ENCODE peak calls at places on chromosomes 16 and 17, in seven cellular contexts. X is H1, O is transverse colon, A is A549, Z is stomach, B is tibial nerve, U is ovary. M is an unnamed sample.
A peak's percentile ranks its signal among the peaks of the same experiment; 100 is the strongest.

GRCh38 chr16:31277659-31278260 is 18.0 kb downstream of the ITGAM start:
- DNase-seq in B (no peak), A (no peak), Z (no peak), U (no peak), O (no peak), X (no peak), M (no peak)

GRCh38 chr17:50210249-50211225 is 9.1 kb upstream of the COL1A1 start:
- DNase-seq in Z (no peak), O (peak; percentile 65), X (peak; percentile 67), U (peak; percentile 90), B (peak; percentile 15), A (peak; percentile 85), M (peak; percentile 65)

GRCh38 chr16:54285414-54286066 is 1.0 kb downstream of the IRX3 start:
- DNase-seq in U (peak; percentile 32), B (no peak), Z (peak; percentile 56), X (no peak), O (no peak), A (no peak), M (peak; percentile 86)

GRCh38 chr17:29929006-29929543 is 953 bp downstream of the SSH2 start:
- DNase-seq in X (peak; percentile 53), O (peak; percentile 56), Z (peak; percentile 43), U (no peak), A (no peak), B (no peak), M (no peak)

GRCh38 chr17:5788266-5788900 is 204.1 kb upstream of the NLRP1 start:
- DNase-seq in U (no peak), X (no peak), O (no peak), Z (no peak), A (no peak), B (no peak), M (no peak)

GRCh38 chr17:61284174-61284573 is 115.5 kb upstream of the TBX2 start:
- DNase-seq in U (no peak), O (no peak), X (no peak), A (no peak), Z (no peak), B (no peak), M (no peak)

GRCh38 chr17:81166033-81166472 is at the start of gene AATK:
- DNase-seq in U (no peak), B (no peak), Z (no peak), O (no peak), X (no peak), A (no peak), M (no peak)

GRCh38 chr17:16085066-16085699 is 85.6 kb downstream of the TTC19 start:
- DNase-seq in B (no peak), X (no peak), A (no peak), U (no peak), O (no peak), Z (no peak), M (no peak)

GRCh38 chr17:17027442-17028058 is 14.7 kb upstream of the MPRIP start:
- DNase-seq in U (no peak), B (no peak), A (no peak), O (no peak), Z (no peak), X (no peak), M (no peak)

GRCh38 chr16:85173981-85174751 is 61.9 kb upstream of the CIBAR2 start:
- DNase-seq in X (no peak), B (no peak), U (peak; percentile 63), O (peak; percentile 34), A (peak; percentile 76), Z (peak; percentile 68), M (no peak)

GRCh38 chr17:31490991-31491793 is 99.7 kb downstream of the RAB11FIP4 start:
- DNase-seq in U (no peak), B (no peak), Z (no peak), X (no peak), A (no peak), O (peak; percentile 57), M (no peak)

GRCh38 chr17:48908853-48909394 is 717 bp downstream of the UBE2Z start:
- DNase-seq in B (peak; percentile 27), X (peak; percentile 95), A (peak; percentile 91), O (peak; percentile 81), Z (peak; percentile 75), U (peak; percentile 87), M (peak; percentile 91)
- TF ChIP-seq POLR2A in B (no peak), X (peak; percentile 37), A (peak; percentile 16), O (no peak), Z (no peak), U (no peak), M (no peak)

DNA sequence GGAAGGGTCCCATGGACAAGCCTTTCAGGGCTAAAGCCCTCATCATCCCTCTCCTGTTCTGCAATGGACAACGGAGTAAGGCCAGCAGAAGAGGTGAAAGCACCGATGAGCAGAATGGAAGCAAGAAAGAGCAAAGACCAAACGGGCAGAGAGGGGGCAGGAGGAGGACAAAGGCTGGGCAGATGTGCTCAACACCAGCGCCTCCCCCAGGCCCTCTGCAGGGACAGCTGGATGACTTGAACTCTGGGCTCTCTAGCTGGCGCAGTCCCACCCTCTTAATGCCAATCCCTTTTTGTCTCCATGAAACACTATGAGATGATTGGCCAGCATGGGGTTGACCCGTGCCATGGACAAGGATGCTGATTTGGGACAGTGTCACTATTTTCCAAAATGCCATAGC is 22.0 kb downstream of the ACLY start:
- DNase-seq in O (no peak), Z (no peak), B (no peak), X (no peak), U (no peak), A (no peak), M (no peak)
- TF ChIP-seq EP300 in O (no peak), Z (no peak), B (no peak), X (no peak), U (no peak), A (no peak), M (no peak)

GRCh38 chr17:74454197-74455024 is 12.0 kb upstream of the CD300A start:
- DNase-seq in O (peak; percentile 94), U (no peak), Z (no peak), A (peak; percentile 48), X (peak; percentile 64), B (no peak), M (peak; percentile 96)
- H3K4me3 ChIP-seq in O (peak overlapping the region; percentile 17), U (peak overlapping the region; percentile 44), Z (peak overlapping the region; percentile 45), A (peak overlapping the region; percentile 44), X (peak overlapping the region; percentile 59), B (peak overlapping the region; percentile 31), M (peak overlapping the region; percentile 13)

GRCh38 chr16:23323224-23324030 is 21.3 kb downstream of the SCNN1B start:
- DNase-seq in A (no peak), O (no peak), B (no peak), U (no peak), X (no peak), Z (no peak), M (no peak)

GRCh38 chr16:23319861-23320615 is 17.9 kb downstream of the SCNN1B start:
- DNase-seq in B (no peak), U (no peak), X (no peak), A (no peak), O (no peak), Z (no peak), M (no peak)

GRCh38 chr16:23318639-23319038 is 16.5 kb downstream of the SCNN1B start:
- DNase-seq in U (no peak), Z (peak; percentile 61), B (no peak), O (peak; percentile 69), A (no peak), X (no peak), M (peak; percentile 88)

GRCh38 chr16:23321206-23321875 is 19.2 kb downstream of the SCNN1B start:
- DNase-seq in O (no peak), U (no peak), X (no peak), A (no peak), B (no peak), Z (no peak), M (no peak)

DNA sequence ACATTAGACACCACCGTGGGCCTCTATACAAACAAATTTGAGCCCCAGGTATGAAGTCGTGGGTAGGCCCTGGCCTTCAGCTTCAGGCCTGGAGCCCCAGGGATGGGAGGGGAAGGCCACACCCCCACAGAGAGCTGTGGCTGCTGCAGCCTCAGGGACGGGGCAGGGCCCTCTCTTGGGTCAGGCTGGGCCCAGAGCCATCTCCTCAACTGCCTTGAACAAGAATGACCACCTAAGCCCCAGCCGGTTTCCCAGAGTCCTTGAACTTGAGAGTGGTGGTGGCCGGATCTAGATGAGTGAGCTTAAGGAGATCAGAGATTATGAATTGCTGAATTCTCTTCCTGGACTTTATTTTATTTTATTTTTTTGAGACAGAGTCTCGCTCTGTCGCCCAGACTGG is 18.6 kb downstream of the SCNN1B start:
- DNase-seq in X (no peak), O (peak; percentile 48), U (no peak), B (no peak), A (no peak), Z (no peak), M (peak; percentile 94)
- TF ChIP-seq POLR2A in X (no peak), O (no peak), U (no peak), B (no peak), A (no peak), Z (no peak), M (no peak)

DNA sequence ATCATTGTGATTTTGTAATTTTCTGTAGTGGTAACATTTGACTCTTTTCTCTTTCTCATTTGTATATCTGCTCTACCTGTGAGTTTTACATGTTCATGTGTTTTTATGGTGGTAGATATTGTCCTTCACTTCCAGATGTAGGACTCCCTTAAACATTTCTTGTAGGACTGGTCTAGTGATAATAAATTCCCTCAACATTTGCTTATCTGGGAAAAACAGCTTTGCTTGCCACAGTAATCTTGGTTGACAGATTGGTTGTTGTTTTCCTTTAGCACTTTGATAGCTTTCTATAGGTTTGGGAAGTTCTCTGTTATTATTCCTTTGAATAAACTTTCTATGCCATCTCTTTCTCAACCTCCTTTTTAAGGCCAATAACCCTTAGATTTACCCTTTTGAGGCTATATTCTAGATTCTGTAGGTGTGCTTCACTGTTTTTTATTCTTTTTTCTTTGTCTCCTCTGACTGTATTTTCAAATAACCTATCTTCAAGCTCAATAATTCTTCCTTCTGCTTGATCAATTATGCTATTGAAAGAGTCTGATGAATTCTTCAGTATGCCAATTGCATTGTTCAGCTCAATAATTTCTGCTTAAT is 32.1 kb upstream of the GINS3 start:
- DNase-seq in X (no peak), Z (no peak), B (no peak), U (no peak), A (no peak), O (no peak), M (no peak)
- TF ChIP-seq EP300 in X (no peak), Z (no peak), B (no peak), U (no peak), A (no peak), O (no peak), M (no peak)

GRCh38 chr17:7042507-7043194 is 1.2 kb downstream of the SLC16A11 start:
- DNase-seq in Z (no peak), U (no peak), A (no peak), O (no peak), X (peak; percentile 75), B (no peak), M (no peak)

GRCh38 chr17:7041607-7042506 is 2.0 kb downstream of the SLC16A11 start:
- DNase-seq in Z (no peak), A (no peak), U (no peak), O (no peak), X (peak; percentile 69), B (no peak), M (no peak)

GRCh38 chr17:7045492-7046126 is 1.7 kb upstream of the SLC16A11 start:
- DNase-seq in U (no peak), B (no peak), Z (peak; percentile 56), A (peak; percentile 76), O (peak; percentile 63), X (no peak), M (no peak)

GRCh38 chr17:7043195-7043543 is 723 bp downstream of the SLC16A11 start:
- DNase-seq in X (no peak), B (no peak), O (peak; percentile 24), U (no peak), A (no peak), Z (no peak), M (no peak)

GRCh38 chr17:7043544-7044268 is at the start of gene SLC16A11:
- DNase-seq in U (peak; percentile 58), Z (peak; percentile 59), A (no peak), X (peak; percentile 75), B (no peak), O (peak; percentile 58), M (peak; percentile 91)
- H3K4me3 ChIP-seq in U (peak within 1 kb of the TSS; percentile 26), Z (peak within 1 kb of the TSS; percentile 43), A (peak within 1 kb of the TSS; percentile 23), X (peak within 1 kb of the TSS; percentile 66), B (peak within 1 kb of the TSS; percentile 6), O (peak within 1 kb of the TSS; percentile 27), M (peak within 1 kb of the TSS; percentile 44)